ENCODE peak calls at places on chromosomes 13 and 19, in five cellular contexts. E is H9, U is Calu3, Y is NCI-H460, P is breast epithelium. N is an unnamed sample.

GRCh38 chr13:113150545-113151365 is 7.7 kb upstream of the PROZ start:
- DNase-seq in E (peak), U (no peak), P (no peak), Y (no peak), N (no peak)

GRCh38 chr13:101417043-101417406 is 717 bp upstream of the NALCN start:
- DNase-seq in Y (peak), E (no peak), U (no peak), P (no peak), N (no peak)

GRCh38 chr13:109126973-109127615 is 497.7 kb downstream of the MYO16 start:
- DNase-seq in Y (no peak), E (no peak), U (no peak), P (no peak), N (no peak)

GRCh38 chr13:102770435-102770834 is 3.2 kb downstream of the TEX30 start:
- DNase-seq in E (no peak), U (no peak), P (no peak), Y (no peak), N (no peak)

GRCh38 chr13:22061371-22061805 is 390.5 kb downstream of the FGF9 start:
- DNase-seq in U (no peak), P (no peak), Y (no peak), E (peak), N (no peak)

GRCh38 chr13:20393273-20394235 is 132.1 kb downstream of the CRYL1 start:
- DNase-seq in P (no peak), E (no peak), U (no peak), Y (no peak), N (no peak)

GRCh38 chr13:106851251-106851650 is 283.3 kb upstream of the ARGLU1 start:
- DNase-seq in E (no peak), Y (no peak), P (no peak), U (no peak), N (no peak)

GRCh38 chr19:48614436-48615144 is at the start of gene FAM83E:
- DNase-seq in U (peak), Y (no peak), P (no peak), E (peak), N (no peak)

GRCh38 chr19:41334793-41335192 is 18.9 kb downstream of the TGFB1 start:
- DNase-seq in P (no peak), U (no peak), Y (no peak), E (no peak), N (no peak)

GRCh38 chr13:42561752-42562467 is 12.0 kb upstream of the TNFSF11 start:
- DNase-seq in P (no peak), E (no peak), Y (no peak), U (no peak), N (no peak)

GRCh38 chr19:1206733-1207301 is 1.2 kb downstream of the STK11 start:
- DNase-seq in Y (no peak), P (no peak), U (no peak), E (peak), N (peak)

GRCh38 chr13:36839981-36840380 is 21.0 kb downstream of the RFXAP start:
- DNase-seq in Y (no peak), E (no peak), U (peak), P (no peak), N (no peak)

GRCh38 chr19:42613666-42614065 is 18.9 kb upstream of the CEACAM8 start:
- DNase-seq in Y (no peak), P (no peak), U (no peak), E (no peak), N (no peak)

GRCh38 chr13:95388420-95389079 is 87.3 kb upstream of the ABCC4 start:
- DNase-seq in Y (no peak), P (no peak), E (no peak), U (no peak), N (peak)